ENCODE peak calls at places on chromosomes 5 and 9, in four cellular contexts. One of them, this sample, is unnamed.

GRCh38 chr9:72874344-72874743 is 78.5 kb downstream of the ALDH1A1 start:
- DNase-seq in SK-N-SH: no peak
- DNase-seq in GM12878: no peak
- DNase-seq in A549: no peak
- DNase-seq in this sample: no peak

GRCh38 chr5:156826150-156826549 is 23.9 kb upstream of the PPP1R2B start:
- DNase-seq in GM12878: no peak
- DNase-seq in SK-N-SH: no peak
- DNase-seq in A549: no peak
- DNase-seq in this sample: no peak

GRCh38 chr5:126354857-126355731 is 68.1 kb upstream of the GRAMD2B start:
- DNase-seq in GM12878: no peak
- DNase-seq in A549: no peak
- DNase-seq in SK-N-SH: no peak
- DNase-seq in this sample: no peak

GRCh38 chr9:119153402-119153801 is 215.8 kb downstream of the BRINP1 start:
- DNase-seq in GM12878: no peak
- DNase-seq in SK-N-SH: no peak
- DNase-seq in A549: no peak
- DNase-seq in this sample: no peak

GRCh38 chr9:99822096-99822595 is 461 bp downstream of the NR4A3 start:
- DNase-seq in GM12878: no peak
- DNase-seq in SK-N-SH: no peak
- DNase-seq in A549: no peak
- DNase-seq in this sample: no peak

GRCh38 chr5:73912755-73913365 is 286.9 kb downstream of the ARHGEF28 start:
- DNase-seq in A549: no peak
- DNase-seq in SK-N-SH: no peak
- DNase-seq in GM12878: peak; percentile 38
- DNase-seq in this sample: no peak

GRCh38 chr5:147558826-147559225 is 49.0 kb upstream of the DPYSL3 start:
- DNase-seq in GM12878: no peak
- DNase-seq in A549: peak; percentile 41
- DNase-seq in SK-N-SH: peak; percentile 66
- DNase-seq in this sample: no peak

GRCh38 chr9:36470891-36471290 is 70.8 kb upstream of the RNF38 start:
- DNase-seq in A549: no peak
- DNase-seq in SK-N-SH: no peak
- DNase-seq in GM12878: peak; percentile 67
- DNase-seq in this sample: no peak

GRCh38 chr9:36486933-36487481 is 85.7 kb upstream of the MELK start:
- DNase-seq in A549: peak; percentile 16
- DNase-seq in SK-N-SH: peak; percentile 77
- DNase-seq in GM12878: no peak
- DNase-seq in this sample: peak; percentile 28

GRCh38 chr5:169127431-169127830 is 173.5 kb downstream of the SLIT3 start:
- DNase-seq in SK-N-SH: no peak
- DNase-seq in GM12878: no peak
- DNase-seq in A549: no peak
- DNase-seq in this sample: no peak

GRCh38 chr9:137731947-137732813 is 113.4 kb downstream of the EHMT1 start:
- DNase-seq in A549: no peak
- DNase-seq in GM12878: no peak
- DNase-seq in SK-N-SH: no peak
- DNase-seq in this sample: no peak

GRCh38 chr9:107438211-107439030 is 51.1 kb downstream of the KLF4 start:
- DNase-seq in A549: no peak
- DNase-seq in GM12878: no peak
- DNase-seq in SK-N-SH: no peak
- DNase-seq in this sample: no peak

GRCh38 chr5:179270581-179271300 is 74.5 kb downstream of the ADAMTS2 start:
- DNase-seq in GM12878: no peak
- DNase-seq in A549: no peak
- DNase-seq in SK-N-SH: peak; percentile 74
- DNase-seq in this sample: no peak

GRCh38 chr5:153212471-153212870 is 278.0 kb upstream of the GRIA1 start:
- DNase-seq in A549: no peak
- DNase-seq in GM12878: no peak
- DNase-seq in SK-N-SH: no peak
- DNase-seq in this sample: no peak

GRCh38 chr5:168086104-168086610 is 205.3 kb upstream of the WWC1 start:
- DNase-seq in GM12878: no peak
- DNase-seq in A549: peak; percentile 69
- DNase-seq in SK-N-SH: no peak
- DNase-seq in this sample: peak; percentile 16

GRCh38 chr5:21783079-21783478 is 1070.1 kb downstream of the CDH12 start:
- DNase-seq in GM12878: no peak
- DNase-seq in A549: no peak
- DNase-seq in SK-N-SH: no peak
- DNase-seq in this sample: no peak

GRCh38 chr5:109877670-109878045 is 187.9 kb downstream of the MAN2A1 start:
- DNase-seq in GM12878: no peak
- DNase-seq in SK-N-SH: no peak
- DNase-seq in A549: no peak
- DNase-seq in this sample: no peak

GRCh38 chr5:109873687-109874086 is 184.0 kb downstream of the MAN2A1 start:
- DNase-seq in A549: no peak
- DNase-seq in GM12878: no peak
- DNase-seq in SK-N-SH: no peak
- DNase-seq in this sample: no peak

GRCh38 chr5:109876941-109877669 is 187.4 kb downstream of the MAN2A1 start:
- DNase-seq in SK-N-SH: no peak
- DNase-seq in GM12878: no peak
- DNase-seq in A549: no peak
- DNase-seq in this sample: no peak

GRCh38 chr5:109876030-109876726 is 186.5 kb downstream of the MAN2A1 start:
- DNase-seq in SK-N-SH: no peak
- DNase-seq in A549: no peak
- DNase-seq in GM12878: no peak
- DNase-seq in this sample: no peak

GRCh38 chr5:109874108-109874507 is 184.4 kb downstream of the MAN2A1 start:
- DNase-seq in A549: no peak
- DNase-seq in GM12878: no peak
- DNase-seq in SK-N-SH: no peak
- DNase-seq in this sample: no peak
- TF ChIP-seq PBX3 in A549: no peak
- TF ChIP-seq PBX3 in GM12878: no peak
- TF ChIP-seq PBX3 in SK-N-SH: no peak
- TF ChIP-seq PBX3 in this sample: no peak

DNA sequence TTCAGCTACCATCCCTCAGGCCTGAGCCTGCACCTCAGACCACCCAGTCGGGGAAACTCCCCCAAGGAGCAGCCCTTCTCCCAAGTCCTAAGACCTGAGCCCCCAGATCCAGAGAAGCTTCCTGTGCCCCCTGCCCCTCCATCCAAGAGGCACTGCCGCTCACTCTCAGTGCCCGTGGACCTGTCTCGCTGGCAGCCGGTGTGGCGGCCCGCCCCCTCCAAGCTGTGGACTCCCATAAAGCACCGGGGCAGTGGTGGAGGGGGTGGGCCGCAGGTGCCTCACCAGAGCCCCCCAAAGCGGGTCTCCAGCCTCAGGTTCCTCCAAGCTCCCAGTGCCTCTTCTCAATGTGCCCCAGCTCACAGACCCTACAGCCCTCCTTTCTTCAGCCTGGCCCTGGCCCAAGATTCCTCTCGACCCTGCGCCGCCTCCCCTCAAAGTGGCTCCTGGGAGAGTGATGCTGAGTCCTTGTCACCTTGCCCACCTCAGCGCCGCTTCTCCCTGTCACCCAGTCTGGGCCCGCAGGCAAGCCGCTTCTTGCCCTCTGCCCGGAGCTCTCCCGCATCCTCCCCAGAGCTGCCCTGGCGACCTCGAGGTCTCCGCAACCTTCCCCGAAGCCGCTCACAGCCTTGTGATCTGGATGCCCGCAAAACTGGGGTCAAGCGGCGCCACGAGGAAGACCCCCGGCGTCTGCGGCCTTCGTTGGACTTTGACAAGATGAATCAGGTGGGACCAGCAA is 7.0 kb downstream of the FAM53C start:
- DNase-seq in SK-N-SH: no peak
- DNase-seq in GM12878: no peak
- DNase-seq in A549: no peak
- DNase-seq in this sample: no peak
- TF ChIP-seq PBX3 in SK-N-SH: no peak
- TF ChIP-seq PBX3 in GM12878: no peak
- TF ChIP-seq PBX3 in A549: no peak
- TF ChIP-seq PBX3 in this sample: no peak

DNA sequence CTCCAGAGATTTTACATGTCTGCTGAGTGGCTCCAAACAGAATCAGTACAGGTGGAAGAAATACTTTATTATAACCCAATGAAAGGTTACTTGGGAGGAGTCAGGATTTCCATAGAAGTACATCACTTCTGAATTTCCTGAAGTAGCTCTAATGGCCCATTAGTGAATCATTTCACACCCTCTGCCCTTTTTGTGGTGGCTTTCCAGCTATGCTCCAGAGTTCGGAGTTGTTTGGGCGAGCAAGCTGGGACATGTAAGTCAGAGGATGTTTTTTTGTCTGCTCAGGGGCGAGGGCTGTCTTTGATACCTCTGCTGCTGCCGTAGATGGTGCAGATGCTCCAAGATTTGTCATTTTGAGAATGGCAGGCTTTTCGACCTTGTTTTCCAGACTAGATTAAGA is 226.1 kb downstream of the GOLPH3 start:
- DNase-seq in GM12878: no peak
- DNase-seq in SK-N-SH: no peak
- DNase-seq in A549: no peak
- DNase-seq in this sample: no peak
- TF ChIP-seq PBX3 in GM12878: no peak
- TF ChIP-seq PBX3 in SK-N-SH: no peak
- TF ChIP-seq PBX3 in A549: no peak
- TF ChIP-seq PBX3 in this sample: no peak

DNA sequence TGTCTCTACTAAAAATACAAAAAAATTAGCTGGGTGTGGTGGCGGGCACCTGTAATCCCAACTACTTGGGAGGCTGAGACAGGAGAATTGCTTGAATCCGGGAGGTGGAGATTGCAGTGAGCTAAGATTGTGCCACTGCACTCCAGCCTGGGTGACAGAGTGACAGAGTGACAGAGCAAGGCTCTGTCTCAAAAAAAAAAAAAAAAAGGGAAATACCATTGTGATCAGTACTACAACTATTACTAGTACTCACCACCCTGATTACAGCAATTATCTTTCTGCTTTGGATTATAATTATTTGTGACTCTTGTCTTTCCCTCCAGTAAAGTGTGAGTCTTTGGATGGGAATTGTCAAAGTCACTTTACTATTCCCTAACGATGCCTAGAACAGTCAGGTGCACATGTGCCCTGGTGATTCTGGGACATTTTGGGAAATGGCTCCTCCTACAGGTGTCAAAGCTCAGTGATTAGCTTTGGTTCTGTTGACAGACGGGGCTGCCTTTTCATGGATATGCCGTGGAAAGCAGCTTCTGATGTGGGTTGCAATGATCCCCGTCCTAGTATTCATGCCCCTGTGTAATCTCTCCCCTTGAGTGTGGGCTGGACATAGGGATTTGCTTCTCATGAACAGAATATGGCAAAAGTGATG is 31.8 kb upstream of the FRRS1L start:
- DNase-seq in A549: peak; percentile 29
- DNase-seq in GM12878: no peak
- DNase-seq in SK-N-SH: no peak
- DNase-seq in this sample: no peak
- TF ChIP-seq PBX3 in A549: no peak
- TF ChIP-seq PBX3 in GM12878: no peak
- TF ChIP-seq PBX3 in SK-N-SH: no peak
- TF ChIP-seq PBX3 in this sample: no peak

GRCh38 chr9:134176599-134176968 is 12.2 kb upstream of the RNU6ATAC start:
- DNase-seq in GM12878: no peak
- DNase-seq in SK-N-SH: no peak
- DNase-seq in A549: peak; percentile 20
- DNase-seq in this sample: no peak

GRCh38 chr9:134174526-134175290 is 10.3 kb upstream of the RNU6ATAC start:
- DNase-seq in GM12878: no peak
- DNase-seq in A549: no peak
- DNase-seq in SK-N-SH: no peak
- DNase-seq in this sample: no peak

GRCh38 chr9:134174073-134174449 is 9.7 kb upstream of the RNU6ATAC start:
- DNase-seq in A549: no peak
- DNase-seq in SK-N-SH: no peak
- DNase-seq in GM12878: no peak
- DNase-seq in this sample: no peak

GRCh38 chr9:134175808-134176598 is 11.6 kb upstream of the RNU6ATAC start:
- DNase-seq in GM12878: no peak
- DNase-seq in A549: no peak
- DNase-seq in SK-N-SH: peak; percentile 76
- DNase-seq in this sample: peak; percentile 44

DNA sequence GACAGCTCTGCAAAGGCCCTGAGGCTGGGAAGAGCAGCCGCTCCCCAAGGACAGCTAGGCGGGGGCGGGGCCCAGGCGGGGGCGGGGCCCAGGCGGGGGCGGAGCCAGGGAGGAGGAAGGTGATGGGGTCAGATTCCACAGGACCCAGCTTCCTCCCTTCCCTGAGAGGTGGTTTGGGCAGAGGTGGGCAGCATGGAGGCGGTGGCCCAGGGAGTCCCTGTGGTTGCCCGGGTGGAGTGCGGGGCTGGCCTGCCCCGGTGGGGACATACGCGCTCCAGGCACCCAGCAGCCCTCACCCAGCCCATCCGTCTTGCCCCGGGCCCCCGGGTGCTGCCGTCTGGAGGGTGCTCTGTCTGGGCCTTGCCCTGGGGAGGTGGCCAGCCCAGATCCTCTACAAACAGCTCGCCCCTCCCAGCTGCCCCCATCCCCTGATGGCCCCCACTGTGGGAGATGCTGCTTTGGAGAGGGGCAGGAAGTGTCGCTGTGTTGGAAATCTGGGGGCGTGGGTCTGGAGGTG is 11.0 kb upstream of the RNU6ATAC start:
- DNase-seq in GM12878: no peak
- DNase-seq in A549: peak; percentile 39
- DNase-seq in SK-N-SH: peak; percentile 70
- DNase-seq in this sample: no peak
- TF ChIP-seq PBX3 in GM12878: no peak
- TF ChIP-seq PBX3 in A549: no peak
- TF ChIP-seq PBX3 in SK-N-SH: no peak
- TF ChIP-seq PBX3 in this sample: no peak